ENCODE peak calls at places on chromosomes 11 and 22, in ten cellular contexts. V, J, C, A, R, K, F, W, P and Q are unnamed samples.

GRCh38 chr11:63841554-63841953 is 2.6 kb downstream of the MARK2 start:
- DNase-seq in R (no peak), P (peak; percentile 69), C (no peak), W (no peak), K (no peak), A (no peak), F (no peak), J (peak; percentile 29), V (no peak), Q (no peak)

GRCh38 chr11:73174495-73174791 is 32.3 kb upstream of the FCHSD2 start:
- DNase-seq in R (no peak), P (no peak), F (no peak), A (no peak), W (no peak), J (no peak), V (no peak), C (peak; percentile 6), K (no peak), Q (no peak)

GRCh38 chr11:113596658-113597057 is 109.5 kb downstream of the TMPRSS5 start:
- DNase-seq in C (no peak), J (no peak), P (no peak), F (no peak), W (no peak), R (no peak), K (no peak), A (no peak), V (no peak), Q (no peak)

GRCh38 chr11:21105196-21105917 is 436.0 kb downstream of the NELL1 start:
- DNase-seq in J (no peak), R (no peak), A (no peak), P (no peak), F (no peak), V (no peak), W (no peak), C (no peak), K (no peak), Q (no peak)

GRCh38 chr22:50600541-50600940 is at the start of gene MAPK8IP2:
- DNase-seq in C (peak; percentile 69), K (no peak), R (no peak), J (no peak), A (no peak), P (no peak), V (no peak), F (no peak), W (no peak), Q (no peak)

GRCh38 chr22:45212306-45212709 is 28.4 kb downstream of the KIAA0930 start:
- DNase-seq in F (peak; percentile 73), A (peak; percentile 74), C (peak; percentile 91), K (peak; percentile 44), W (peak; percentile 80), R (peak; percentile 53), J (peak; percentile 74), V (no peak), P (peak; percentile 65), Q (peak; percentile 88)

GRCh38 chr11:122743949-122744876 is 88.7 kb downstream of the UBASH3B start:
- DNase-seq in W (no peak), V (peak; percentile 64), F (no peak), A (no peak), J (no peak), P (no peak), C (no peak), R (peak; percentile 44), K (peak; percentile 29), Q (no peak)

GRCh38 chr11:62880231-62880802 is 379 bp upstream of the SLC3A2 start:
- DNase-seq in C (no peak), F (peak; percentile 76), A (peak; percentile 37), K (no peak), W (no peak), J (no peak), R (no peak), V (no peak), P (peak; percentile 71), Q (no peak)

GRCh38 chr11:1873048-1873812 is 18.5 kb downstream of the PRR33 start:
- DNase-seq in A (peak; percentile 41), K (peak; percentile 54), W (peak; percentile 28), V (no peak), J (no peak), P (peak; percentile 18), C (peak; percentile 68), R (no peak), F (peak; percentile 68), Q (no peak)

GRCh38 chr11:131904756-131905155 is 534.3 kb downstream of the NTM start:
- DNase-seq in R (no peak), P (no peak), K (no peak), C (no peak), V (no peak), F (no peak), W (no peak), J (no peak), A (no peak), Q (no peak)

GRCh38 chr22:33958741-33959140 is 38.5 kb upstream of the LARGE1 start:
- DNase-seq in W (no peak), V (no peak), J (no peak), K (no peak), C (no peak), F (no peak), R (no peak), A (no peak), P (no peak), Q (no peak)

GRCh38 chr11:126263489-126263888 is 5.2 kb downstream of the SRPRA start:
- DNase-seq in F (no peak), J (no peak), A (no peak), R (no peak), P (no peak), V (no peak), C (no peak), K (no peak), W (no peak), Q (no peak)
- H3K4me3 ChIP-seq in F (no peak overlapping the region), J (no peak overlapping the region), A (no peak overlapping the region), R (no peak overlapping the region), P (no peak overlapping the region), V (no peak overlapping the region), C (no peak overlapping the region), K (no peak overlapping the region), W (no peak overlapping the region), Q (no peak overlapping the region)

GRCh38 chr11:27701262-27702105 is 1.2 kb upstream of the BDNF start:
- DNase-seq in F (no peak), J (peak; percentile 29), A (peak; percentile 59), V (peak; percentile 31), C (no peak), W (peak; percentile 41), P (no peak), K (no peak), R (peak; percentile 33), Q (no peak)
- TF ChIP-seq CTCF in F (no peak), J (peak; percentile 43), A (peak; percentile 48), V (peak; percentile 35), C (no peak), W (peak; percentile 47), P (no peak), K (no peak), R (no peak), Q (peak; percentile 36)

GRCh38 chr11:102497061-102497460 is 33.5 kb downstream of the MMP7 start:
- DNase-seq in F (no peak), J (no peak), V (no peak), A (no peak), W (no peak), C (no peak), R (no peak), K (no peak), P (no peak), Q (no peak)

GRCh38 chr11:102495161-102496042 is 35.1 kb downstream of the MMP7 start:
- DNase-seq in K (no peak), A (peak; percentile 86), R (peak; percentile 63), C (no peak), F (peak; percentile 59), P (no peak), J (peak; percentile 60), W (no peak), V (peak; percentile 56), Q (peak; percentile 65)

GRCh38 chr11:102494216-102494615 is 36.3 kb downstream of the MMP7 start:
- DNase-seq in W (no peak), V (no peak), K (no peak), A (peak; percentile 89), F (no peak), C (no peak), P (no peak), J (no peak), R (peak; percentile 67), Q (no peak)

GRCh38 chr11:102491969-102492368 is 38.6 kb downstream of the MMP7 start:
- DNase-seq in C (no peak), F (no peak), K (no peak), P (no peak), J (no peak), W (no peak), R (no peak), V (no peak), A (no peak), Q (no peak)

DNA sequence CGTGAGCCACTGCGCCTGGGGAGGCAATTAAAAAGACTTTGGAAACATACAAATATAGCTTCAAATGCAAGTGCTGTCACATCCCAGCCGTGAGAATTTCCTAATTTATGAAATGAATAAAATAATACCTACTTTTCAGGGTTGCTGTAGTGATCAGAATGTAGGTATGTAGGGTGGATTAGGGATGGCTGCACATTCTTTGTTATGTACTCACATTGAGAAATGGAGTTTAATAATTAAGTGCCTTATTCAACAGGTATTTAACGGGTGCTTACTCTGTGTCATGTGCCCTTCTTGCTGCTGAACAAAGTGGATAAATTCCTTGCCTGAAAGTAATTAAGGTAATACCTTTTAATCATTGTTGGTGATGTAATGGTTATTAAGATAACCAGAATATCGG is 37.0 kb downstream of the MMP7 start:
- DNase-seq in C (no peak), W (no peak), R (no peak), V (no peak), A (no peak), P (no peak), J (no peak), K (no peak), F (no peak), Q (no peak)
- H3K4me3 ChIP-seq in C (no peak overlapping the region), W (no peak overlapping the region), R (no peak overlapping the region), V (no peak overlapping the region), A (peak overlapping the region; percentile 24), P (no peak overlapping the region), J (no peak overlapping the region), K (no peak overlapping the region), F (no peak overlapping the region), Q (no peak overlapping the region)

GRCh38 chr11:130825621-130826020 is 90.7 kb downstream of the SNX19 start:
- DNase-seq in V (no peak), W (no peak), R (no peak), J (no peak), P (no peak), F (no peak), C (no peak), A (no peak), K (no peak), Q (no peak)

GRCh38 chr11:130829801-130830562 is 86.3 kb downstream of the SNX19 start:
- DNase-seq in R (no peak), J (peak; percentile 56), F (peak; percentile 53), V (no peak), P (no peak), W (peak; percentile 78), A (no peak), K (peak; percentile 57), C (no peak), Q (no peak)

GRCh38 chr11:130828741-130829140 is 87.5 kb downstream of the SNX19 start:
- DNase-seq in J (no peak), C (no peak), R (no peak), A (no peak), F (no peak), V (no peak), K (no peak), P (no peak), W (peak; percentile 26), Q (no peak)

GRCh38 chr11:130826572-130826971 is 89.7 kb downstream of the SNX19 start:
- DNase-seq in P (no peak), K (no peak), W (no peak), A (no peak), C (no peak), R (no peak), J (no peak), F (no peak), V (no peak), Q (no peak)

GRCh38 chr11:130827697-130828377 is 88.4 kb downstream of the SNX19 start:
- DNase-seq in P (no peak), V (no peak), K (peak; percentile 63), J (peak; percentile 64), W (peak; percentile 65), A (peak; percentile 80), F (peak; percentile 36), R (peak; percentile 45), C (peak; percentile 87), Q (peak; percentile 59)
- TF ChIP-seq CTCF in P (peak; percentile 32), V (peak; percentile 68), K (peak; percentile 24), J (peak; percentile 64), W (peak; percentile 72), A (peak; percentile 62), F (peak; percentile 14), R (peak; percentile 31), C (peak; percentile 56), Q (peak; percentile 69)